ENCODE peak calls at places on chromosomes 16 and 17, in ten cellular contexts. B, C, S, K, J, Y, X, O, F and A are unnamed samples.

GRCh38 chr17:57607553-57608120 is 137.5 kb downstream of the CCDC182 start:
- DNase-seq in B (no peak), C (no peak), S (no peak), K (no peak), J (no peak), Y (no peak), X (no peak), O (peak; percentile 34), F (no peak), A (no peak)

GRCh38 chr17:71413935-71414334 is 706.9 kb upstream of the SOX9 start:
- DNase-seq in B (no peak), C (no peak), S (no peak), K (no peak), J (no peak), Y (no peak), X (no peak), O (no peak), F (no peak), A (no peak)

GRCh38 chr16:13193721-13194120 is 292.3 kb downstream of the SHISA9 start:
- DNase-seq in B (no peak), C (no peak), S (no peak), K (no peak), J (no peak), Y (no peak), X (no peak), O (no peak), F (no peak), A (no peak)

GRCh38 chr17:74452841-74453661 is 13.4 kb upstream of the CD300A start:
- DNase-seq in B (no peak), C (no peak), S (no peak), K (no peak), J (no peak), Y (peak; percentile 78), X (no peak), O (no peak), F (peak; percentile 28), A (no peak)

GRCh38 chr17:70629902-70630301 is 460.6 kb downstream of the KCNJ2 start:
- DNase-seq in B (no peak), C (no peak), S (peak; percentile 8), K (no peak), J (no peak), Y (no peak), X (no peak), O (peak; percentile 34), F (no peak), A (no peak)

GRCh38 chr16:27549857-27550581 is at the start of the genes GTF3C1 and KATNIP:
- DNase-seq in B (peak; percentile 100), C (peak; percentile 100), S (peak; percentile 99), K (peak; percentile 100), J (peak; percentile 99), Y (peak; percentile 98), X (peak; percentile 100), O (peak; percentile 99), F (peak; percentile 97), A (peak; percentile 100)

GRCh38 chr17:75891022-75891604 is 5.6 kb downstream of the TRIM65 start:
- DNase-seq in B (no peak), C (no peak), S (no peak), K (no peak), J (no peak), Y (no peak), X (no peak), O (no peak), F (no peak), A (no peak)

GRCh38 chr16:84004442-84004841 is 36.4 kb downstream of the NECAB2 start:
- DNase-seq in B (no peak), C (no peak), S (no peak), K (no peak), J (no peak), Y (no peak), X (no peak), O (no peak), F (no peak), A (no peak)

GRCh38 chr16:81315271-81316175 is 761 bp downstream of the GAN start:
- DNase-seq in B (peak; percentile 66), C (peak; percentile 51), S (peak; percentile 65), K (peak; percentile 49), J (peak; percentile 9), Y (peak; percentile 7), X (peak; percentile 68), O (peak; percentile 51), F (no peak), A (peak; percentile 67)

GRCh38 chr16:756428-756827 is 4.1 kb upstream of the MSLN start:
- DNase-seq in B (no peak), C (no peak), S (no peak), K (no peak), J (no peak), Y (no peak), X (no peak), O (no peak), F (no peak), A (no peak)